ENCODE peak calls at places on chromosomes 6 and 20, in nine cellular contexts. O is PC-3; U is A673; I is heart right ventricle; G is gastrocnemius medialis; J is heart left ventricle; C is CD8-positive, alpha-beta memory T cell; Y is Panc1; D is mesenchymal stem cell. X is an unnamed sample.

GRCh38 chr6:99348823-99349619 is 453 bp downstream of the FAXC start:
- DNase-seq in O (peak; percentile 4), U (peak; percentile 27), G (no peak), D (peak; percentile 7), J (no peak), C (no peak), Y (no peak), I (no peak), X (no peak)

GRCh38 chr6:93407186-93407585 is 12.2 kb downstream of the EPHA7 start:
- DNase-seq in U (peak; percentile 90), J (no peak), I (no peak), O (peak; percentile 18), G (no peak), Y (no peak), C (no peak), D (peak; percentile 58), X (peak; percentile 6)

GRCh38 chr6:3039384-3039783 is 28.9 kb upstream of the RIPK1 start:
- DNase-seq in O (no peak), D (no peak), J (no peak), Y (no peak), C (no peak), U (peak; percentile 50), G (no peak), I (no peak), X (no peak)

GRCh38 chr6:158796353-158796752 is 22.8 kb downstream of the EZR start:
- DNase-seq in G (no peak), U (no peak), I (no peak), O (no peak), C (peak; percentile 33), D (no peak), Y (no peak), J (no peak), X (no peak)

GRCh38 chr20:34312024-34312460 is 8.9 kb upstream of the AHCY start:
- DNase-seq in Y (no peak), J (no peak), G (no peak), C (no peak), D (no peak), O (no peak), U (no peak), I (no peak), X (peak; percentile 31)

GRCh38 chr6:35731736-35732532 is 4.9 kb upstream of the ARMC12 start:
- DNase-seq in Y (no peak), D (peak; percentile 96), J (peak; percentile 99), I (peak; percentile 98), O (peak; percentile 82), U (peak; percentile 86), G (peak; percentile 98), C (peak; percentile 95), X (peak; percentile 95)

GRCh38 chr20:19889011-19889953 is 127.9 kb upstream of the NAA20 start:
- DNase-seq in J (peak; percentile 71), U (no peak), D (peak; percentile 79), Y (no peak), C (no peak), O (peak; percentile 52), I (peak; percentile 66), G (peak; percentile 28), X (peak; percentile 70)

GRCh38 chr6:163191704-163192537 is 222.6 kb upstream of the QKI start:
- DNase-seq in D (no peak), C (no peak), I (no peak), J (no peak), G (no peak), Y (no peak), U (no peak), O (no peak), X (no peak)

GRCh38 chr6:157760589-157761330 is 62.3 kb upstream of the SNX9 start:
- DNase-seq in Y (peak; percentile 79), J (no peak), G (no peak), I (no peak), D (peak; percentile 77), U (no peak), O (peak; percentile 86), C (peak; percentile 50), X (no peak)

GRCh38 chr6:33271098-33271607 is 523 bp downstream of the VPS52 start:
- DNase-seq in D (no peak), O (peak; percentile 23), U (no peak), Y (no peak), C (no peak), J (no peak), G (peak; percentile 25), I (no peak), X (peak; percentile 43)

GRCh38 chr6:31007694-31008093 is 2.6 kb upstream of the MUC22 start:
- DNase-seq in U (peak; percentile 19), O (peak; percentile 97), D (peak; percentile 94), I (no peak), G (no peak), C (no peak), Y (no peak), J (no peak), X (no peak)

GRCh38 chr6:31008165-31008564 is 2.1 kb upstream of the MUC22 start:
- DNase-seq in O (no peak), G (no peak), U (no peak), C (no peak), Y (no peak), I (no peak), D (no peak), J (no peak), X (no peak)

GRCh38 chr6:31004794-31005193 is 5.5 kb upstream of the MUC22 start:
- DNase-seq in O (no peak), U (no peak), C (no peak), I (no peak), Y (no peak), D (no peak), J (no peak), G (no peak), X (no peak)

GRCh38 chr6:31004285-31004684 is 6.0 kb upstream of the MUC22 start:
- DNase-seq in I (no peak), Y (no peak), C (no peak), O (peak; percentile 76), G (no peak), J (no peak), D (no peak), U (no peak), X (no peak)

GRCh38 chr6:31005249-31006020 is 4.8 kb upstream of the MUC22 start:
- DNase-seq in Y (no peak), G (peak; percentile 93), C (no peak), U (no peak), D (no peak), I (peak; percentile 36), J (peak; percentile 47), O (no peak), X (no peak)
- H3K27ac ChIP-seq in Y (no peak overlapping the region), G (peak overlapping the region; percentile 91), C (no peak overlapping the region), U (no peak overlapping the region), D (no peak overlapping the region), I (peak overlapping the region; percentile 6), J (peak overlapping the region; percentile 70), O (no peak overlapping the region), X (no peak overlapping the region)

GRCh38 chr20:56268536-56268935 is 20.0 kb downstream of the MC3R start:
- DNase-seq in D (no peak), J (no peak), G (no peak), O (no peak), I (no peak), C (no peak), Y (no peak), U (no peak), X (no peak)

GRCh38 chr20:56278205-56278604 is 29.7 kb downstream of the MC3R start:
- DNase-seq in C (no peak), Y (no peak), D (no peak), O (no peak), U (no peak), I (no peak), G (no peak), J (no peak), X (no peak)

GRCh38 chr20:56273491-56273890 is 25.0 kb downstream of the MC3R start:
- DNase-seq in G (no peak), J (no peak), Y (no peak), D (no peak), O (no peak), I (no peak), U (no peak), C (no peak), X (no peak)

GRCh38 chr20:56271974-56272373 is 23.4 kb downstream of the MC3R start:
- DNase-seq in O (no peak), G (no peak), C (no peak), J (no peak), Y (no peak), D (no peak), U (no peak), I (no peak), X (no peak)

DNA sequence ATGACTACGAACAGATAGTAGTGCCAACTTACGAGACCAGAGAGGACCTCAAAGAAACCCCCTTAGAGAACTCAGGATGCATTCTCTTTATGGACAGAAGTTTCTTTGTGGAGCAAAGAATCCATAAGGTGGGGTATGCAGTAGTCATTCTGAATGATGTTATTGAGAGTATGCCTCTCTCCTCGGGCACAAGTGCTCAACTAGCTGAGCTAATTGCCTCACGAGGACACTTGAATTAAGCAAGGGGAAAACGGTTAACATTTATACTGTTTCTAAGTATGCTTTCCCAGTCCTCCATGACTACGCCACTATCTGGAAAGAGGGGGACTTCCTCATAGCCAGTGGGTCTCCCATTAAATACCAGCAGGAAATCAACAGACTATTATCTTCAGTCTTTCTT is 25.6 kb downstream of the MC3R start:
- DNase-seq in C (no peak), U (no peak), J (no peak), G (no peak), O (no peak), I (no peak), D (no peak), Y (no peak), X (no peak)
- H3K9me3 ChIP-seq in C (no peaks in the 10 kb centered on the region), U (no peaks in the 10 kb centered on the region), J (no peaks in the 10 kb centered on the region), G (no peaks in the 10 kb centered on the region), O (no peaks in the 10 kb centered on the region), I (no peaks in the 10 kb centered on the region), D (no peaks in the 10 kb centered on the region), Y (no peaks in the 10 kb centered on the region), X (no peaks in the 10 kb centered on the region)

GRCh38 chr6:452301-453067 is 60.9 kb downstream of the IRF4 start:
- DNase-seq in G (peak; percentile 34), Y (no peak), O (no peak), D (no peak), I (no peak), C (no peak), U (no peak), J (no peak), X (no peak)
- H3K27me3 ChIP-seq in G (peaks cover 3% of the 10 kb centered on the region), Y (peaks cover 9% of the 10 kb centered on the region), O (peaks cover 5% of the 10 kb centered on the region), D (peaks cover 6% of the 10 kb centered on the region), I (no peaks in the 10 kb centered on the region), C (no peaks in the 10 kb centered on the region), U (peaks cover 22% of the 10 kb centered on the region), J (no peaks in the 10 kb centered on the region), X (peaks cover 5% of the 10 kb centered on the region)

GRCh38 chr20:22584630-22584921 is 204 bp upstream of the FOXA2 start:
- DNase-seq in O (peak; percentile 71), I (no peak), J (no peak), U (no peak), G (no peak), D (no peak), Y (no peak), C (no peak), X (peak; percentile 47)

GRCh38 chr20:22581437-22582385 is 2.7 kb downstream of the FOXA2 start:
- DNase-seq in U (no peak), J (no peak), I (no peak), D (no peak), C (no peak), Y (no peak), G (no peak), O (no peak), X (no peak)

GRCh38 chr20:22582386-22582959 is 1.9 kb downstream of the FOXA2 start:
- DNase-seq in I (no peak), Y (no peak), G (no peak), C (no peak), O (no peak), J (no peak), D (no peak), U (no peak), X (no peak)

GRCh38 chr20:22583773-22584629 is at the start of gene FOXA2:
- DNase-seq in O (peak; percentile 63), D (no peak), C (no peak), G (no peak), J (no peak), U (no peak), Y (no peak), I (no peak), X (peak; percentile 37)

GRCh38 chr20:22582960-22583772 is 1.2 kb downstream of the FOXA2 start:
- DNase-seq in J (no peak), Y (no peak), O (peak; percentile 17), U (no peak), D (no peak), I (no peak), C (no peak), G (no peak), X (no peak)
- H3K27ac ChIP-seq in J (no peak overlapping the region), Y (peak overlapping the region; percentile 89), O (no peak overlapping the region), U (no peak overlapping the region), D (no peak overlapping the region), I (no peak overlapping the region), C (no peak overlapping the region), G (no peak overlapping the region), X (no peak overlapping the region)